ENCODE peak calls at places on chromosome 1, in four cellular contexts. V is H1, Q is NB4, A is K562. G is an unnamed sample.
A peak's percentile ranks its signal among the peaks of the same experiment; 100 is the strongest.

GRCh38 chr1:6996371-6996770 is 211.1 kb downstream of the CAMTA1 start:
- DNase-seq in V (no peak), Q (peak; percentile 19), A (no peak), G (no peak)

GRCh38 chr1:11951901-11952300 is 17.4 kb downstream of the PLOD1 start:
- DNase-seq in V (no peak), Q (no peak), A (no peak), G (no peak)

GRCh38 chr1:79193211-79194079 is 186.9 kb upstream of the ADGRL4 start:
- DNase-seq in V (peak; percentile 19), Q (no peak), A (no peak), G (peak; percentile 0)

GRCh38 chr1:176058686-176059085 is 148.4 kb downstream of the COP1 start:
- DNase-seq in V (no peak), Q (no peak), A (no peak), G (no peak)

GRCh38 chr1:9827558-9828185 is 3.9 kb upstream of the CLSTN1 start:
- DNase-seq in V (no peak), Q (peak; percentile 26), A (peak; percentile 56), G (peak; percentile 38)

GRCh38 chr1:71080178-71080781 is 555 bp downstream of the ZRANB2 start:
- DNase-seq in V (no peak), Q (peak; percentile 36), A (peak; percentile 60), G (peak; percentile 9)

GRCh38 chr1:203288351-203288894 is 16.9 kb upstream of the BTG2 start:
- DNase-seq in V (no peak), Q (no peak), A (no peak), G (no peak)

GRCh38 chr1:247494746-247495145 is 36.8 kb upstream of the OR2B11 start:
- DNase-seq in V (no peak), Q (peak; percentile 85), A (no peak), G (no peak)

GRCh38 chr1:77542784-77543183 is 139.7 kb downstream of the ZZZ3 start:
- DNase-seq in V (no peak), Q (no peak), A (no peak), G (no peak)

GRCh38 chr1:36781098-36781497 is 253.2 kb downstream of the GRIK3 start:
- DNase-seq in V (no peak), Q (no peak), A (no peak), G (no peak)

GRCh38 chr1:221841291-221841982 is 99.5 kb upstream of the DUSP10 start:
- DNase-seq in V (no peak), Q (peak; percentile 33), A (no peak), G (no peak)

GRCh38 chr1:42971848-42972291 is 13.2 kb upstream of the SLC2A1 start:
- DNase-seq in V (no peak), Q (no peak), A (no peak), G (no peak)

GRCh38 chr1:27403065-27403726 is 10.8 kb downstream of the GPR3 start:
- DNase-seq in V (no peak), Q (peak; percentile 91), A (no peak), G (no peak)

GRCh38 chr1:20124451-20125057 is 5.2 kb upstream of the PLA2G2D start:
- DNase-seq in V (no peak), Q (no peak), A (peak; percentile 33), G (peak; percentile 42)

GRCh38 chr1:232226197-232226681 is 403.7 kb downstream of the SIPA1L2 start:
- DNase-seq in V (peak; percentile 68), Q (peak; percentile 43), A (no peak), G (no peak)

GRCh38 chr1:207565546-207566468 is 69.8 kb downstream of the CR1 start:
- DNase-seq in V (no peak), Q (peak; percentile 58), A (no peak), G (peak; percentile 27)
- TF ChIP-seq CTCF in V (no peak), Q (peak; percentile 38), A (peak; percentile 65), G (peak; percentile 41)

GRCh38 chr1:229709620-229710019 is 83.6 kb downstream of the URB2 start:
- DNase-seq in V (no peak), Q (no peak), A (no peak), G (no peak)
- TF ChIP-seq MAX in V (no peak), Q (no peak), A (no peak), G (no peak)

DNA sequence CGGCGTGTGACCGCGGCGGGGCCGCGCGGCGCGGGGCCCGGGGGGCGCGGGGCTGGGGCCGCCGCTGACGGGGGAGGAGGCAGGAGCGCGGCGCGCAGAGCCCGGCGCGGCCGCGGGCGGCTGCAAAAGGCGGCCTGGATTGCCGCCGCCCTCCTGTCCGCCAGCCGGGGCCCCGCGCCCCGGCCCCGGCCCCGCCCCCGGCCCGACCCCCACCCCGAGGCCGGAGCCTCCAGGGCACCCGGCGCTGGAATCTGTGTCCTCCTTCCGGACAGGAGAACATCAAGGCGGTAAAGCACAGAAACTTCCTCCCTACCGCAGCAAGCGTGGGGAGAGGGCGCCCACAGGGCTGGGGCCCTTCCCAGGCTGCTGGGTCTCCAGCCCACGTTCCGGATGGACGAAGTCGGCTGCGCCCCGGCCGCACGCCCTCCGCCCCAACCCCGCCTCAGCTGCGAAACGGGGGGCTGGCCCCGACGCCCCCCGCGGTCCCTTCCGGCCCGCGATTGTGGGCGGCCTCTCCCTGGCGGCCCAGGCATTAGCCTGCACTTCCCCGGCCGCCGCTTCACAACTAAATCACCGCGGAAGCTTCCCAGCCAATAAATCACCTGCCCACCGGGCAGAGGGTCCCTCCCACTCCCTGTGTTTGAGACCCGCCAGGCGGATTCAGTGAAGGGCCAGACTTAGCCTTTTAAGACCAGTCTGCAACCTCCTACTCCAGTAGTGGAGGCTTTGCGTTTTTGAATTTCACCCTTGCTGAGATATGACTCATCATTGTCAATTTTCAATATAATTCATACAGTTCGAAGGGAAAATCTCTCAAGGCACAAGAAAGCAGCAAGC is 106.0 kb downstream of the SLC45A1 start:
- DNase-seq in V (peak; percentile 41), Q (peak; percentile 41), A (peak; percentile 90), G (peak; percentile 57)
- TF ChIP-seq CTCF in V (no peak), Q (no peak), A (no peak), G (no peak)

DNA sequence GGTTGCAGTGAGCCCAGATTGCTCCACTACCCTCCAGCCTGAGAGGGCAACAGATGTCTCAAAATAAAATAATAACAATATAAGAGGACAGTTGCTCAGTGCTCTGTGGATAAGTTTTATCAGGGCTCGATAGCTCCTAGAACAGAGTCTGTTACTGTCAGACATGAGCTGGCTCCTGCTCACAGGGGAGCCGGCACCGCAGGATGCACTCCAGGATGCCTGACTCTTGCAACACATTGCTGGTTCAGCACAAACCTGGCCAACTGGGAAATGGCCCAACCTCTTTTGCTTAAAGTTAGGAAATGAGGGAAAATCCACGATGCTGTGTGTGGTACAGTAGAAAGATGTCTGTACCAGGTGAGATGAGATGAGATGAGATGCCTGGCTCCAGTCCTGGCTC is 5.8 kb upstream of the CTSE start:
- DNase-seq in V (no peak), Q (no peak), A (no peak), G (no peak)
- TF ChIP-seq MAX in V (no peak), Q (no peak), A (no peak), G (no peak)

GRCh38 chr1:24506706-24507422 is 4.2 kb downstream of the RCAN3 start:
- DNase-seq in V (no peak), Q (no peak), A (no peak), G (no peak)

GRCh38 chr1:24508911-24509310 is 6.3 kb downstream of the RCAN3 start:
- DNase-seq in V (no peak), Q (no peak), A (no peak), G (no peak)

GRCh38 chr1:24504560-24504959 is 1.9 kb downstream of the RCAN3 start:
- DNase-seq in V (no peak), Q (no peak), A (no peak), G (no peak)

GRCh38 chr1:24505816-24506215 is 3.2 kb downstream of the RCAN3 start:
- DNase-seq in V (no peak), Q (no peak), A (no peak), G (no peak)

GRCh38 chr1:24507423-24507804 is 4.8 kb downstream of the RCAN3 start:
- DNase-seq in V (no peak), Q (no peak), A (no peak), G (no peak)
- TF ChIP-seq CTCF in V (no peak), Q (no peak), A (no peak), G (no peak)

GRCh38 chr1:180153032-180153431 is 1.6 kb upstream of the QSOX1 start:
- DNase-seq in V (no peak), Q (no peak), A (no peak), G (no peak)

GRCh38 chr1:180152588-180152987 is 2.1 kb upstream of the QSOX1 start:
- DNase-seq in V (no peak), Q (no peak), A (no peak), G (no peak)

GRCh38 chr1:180150982-180151381 is 3.7 kb upstream of the QSOX1 start:
- DNase-seq in V (no peak), Q (peak; percentile 82), A (no peak), G (no peak)

GRCh38 chr1:180154003-180154324 is 705 bp upstream of the QSOX1 start:
- DNase-seq in V (no peak), Q (no peak), A (no peak), G (no peak)

GRCh38 chr1:180151508-180151907 is 3.2 kb upstream of the QSOX1 start:
- DNase-seq in V (no peak), Q (no peak), A (no peak), G (peak; percentile 36)
- TF ChIP-seq MAX in V (no peak), Q (no peak), A (no peak), G (no peak)

GRCh38 chr1:214165850-214166374 is 115.0 kb upstream of the SMYD2 start:
- DNase-seq in V (no peak), Q (no peak), A (no peak), G (no peak)

DNA sequence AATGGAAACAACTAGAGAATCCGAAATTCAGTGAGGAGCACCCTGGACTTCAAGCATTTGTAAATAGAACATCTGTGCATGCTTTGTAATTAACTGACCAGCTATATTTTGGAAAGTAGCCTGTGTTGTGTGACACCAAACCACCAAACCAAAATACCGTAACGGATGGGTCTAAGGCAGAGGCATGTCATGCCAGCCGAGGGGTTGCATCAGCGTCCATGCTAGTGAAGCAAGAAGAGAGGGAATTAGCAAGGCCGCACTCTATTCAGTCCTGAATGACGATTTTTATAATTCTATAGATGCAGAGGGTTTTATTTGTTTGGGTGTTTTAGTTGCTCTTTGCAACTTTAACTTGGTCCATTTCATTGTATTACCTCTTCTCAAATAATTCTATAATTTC is 116.8 kb upstream of the SMYD2 start:
- DNase-seq in V (no peak), Q (peak; percentile 5), A (no peak), G (no peak)
- TF ChIP-seq CTCF in V (no peak), Q (no peak), A (no peak), G (no peak)

DNA sequence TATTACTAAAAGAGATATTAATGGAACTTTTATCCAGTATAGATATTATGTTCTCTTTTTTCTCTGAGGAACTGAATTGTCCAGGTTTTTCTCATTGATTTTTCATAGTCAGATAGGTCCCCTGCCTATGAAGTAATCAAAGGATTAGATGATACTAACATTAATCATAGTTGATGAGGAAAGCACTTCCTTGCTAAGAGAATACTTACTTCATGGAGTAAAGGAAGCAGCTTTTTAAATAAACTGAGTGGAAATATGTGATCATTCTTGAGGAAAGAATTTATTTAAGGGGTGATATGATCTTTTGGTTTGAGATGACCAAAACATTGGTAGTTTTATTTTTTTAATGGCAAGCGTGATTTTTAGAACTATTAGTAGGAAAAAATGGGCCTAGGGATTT is 58.9 kb downstream of the SWT1 start:
- DNase-seq in V (no peak), Q (no peak), A (no peak), G (no peak)
- TF ChIP-seq MAX in V (no peak), Q (no peak), A (no peak), G (no peak)